ENCODE peak calls at places on chromosome 5, in four cellular contexts. A is H1, K is mesendoderm, G is H9. F is an unnamed sample.
A peak's percentile ranks its signal among the peaks of the same experiment; 100 is the strongest.

GRCh38 chr5:96790851-96791513 is 16.8 kb downstream of the ERAP1 start:
- DNase-seq in G (no peak), K (no peak), A (no peak), F (peak; percentile 70)

GRCh38 chr5:32217886-32218396 is 43.8 kb upstream of the GOLPH3 start:
- DNase-seq in K (no peak), G (no peak), A (no peak), F (peak; percentile 89)

GRCh38 chr5:616342-617039 is 4.4 kb downstream of the CEP72 start:
- DNase-seq in A (no peak), G (no peak), K (peak; percentile 31), F (no peak)

GRCh38 chr5:64612349-64612961 is 77.8 kb upstream of the SHISAL2B start:
- DNase-seq in G (peak; percentile 36), K (peak; percentile 81), A (no peak), F (peak; percentile 28)

GRCh38 chr5:127886141-127886540 is 182.9 kb downstream of the CCDC192 start:
- DNase-seq in G (no peak), A (no peak), K (no peak), F (no peak)

GRCh38 chr5:95761771-95762680 is 30.9 kb downstream of the RHOBTB3 start:
- DNase-seq in A (no peak), K (no peak), G (no peak), F (no peak)

GRCh38 chr5:76546497-76547102 is 76.6 kb downstream of the F2RL2 start:
- DNase-seq in K (no peak), A (no peak), G (no peak), F (no peak)

GRCh38 chr5:58094031-58094430 is 365.9 kb downstream of the PLK2 start:
- DNase-seq in G (no peak), K (no peak), A (no peak), F (peak; percentile 76)

GRCh38 chr5:141605523-141606277 is 13.1 kb downstream of the DIAPH1 start:
- DNase-seq in K (no peak), A (no peak), G (no peak), F (no peak)

GRCh38 chr5:176609724-176610429 is at the start of gene GPRIN1:
- DNase-seq in G (peak; percentile 76), K (peak; percentile 77), A (peak; percentile 83), F (peak; percentile 29)

GRCh38 chr5:35819026-35819425 is 37.7 kb upstream of the IL7R start:
- DNase-seq in K (no peak), A (no peak), G (no peak), F (peak; percentile 52)

GRCh38 chr5:71757590-71758543 is 38.8 kb downstream of the CARTPT start:
- DNase-seq in G (peak; percentile 71), K (peak; percentile 75), A (peak; percentile 63), F (peak; percentile 27)

GRCh38 chr5:59124983-59125960 is 542.4 kb downstream of the RAB3C start:
- DNase-seq in A (peak; percentile 45), K (peak; percentile 48), G (no peak), F (no peak)

GRCh38 chr5:78787763-78788162 is 139.2 kb upstream of the LHFPL2 start:
- DNase-seq in G (no peak), K (no peak), A (no peak), F (no peak)

GRCh38 chr5:97854871-97855762 is 672.1 kb upstream of the RIOK2 start:
- DNase-seq in G (peak; percentile 28), K (peak; percentile 82), A (no peak), F (no peak)

GRCh38 chr5:116674881-116675627 is 100.4 kb upstream of the SEMA6A start:
- DNase-seq in G (no peak), A (no peak), K (no peak), F (no peak)

GRCh38 chr5:90590-91547 is 1.1 kb upstream of the PLEKHG4B start:
- DNase-seq in G (peak; percentile 53), A (no peak), K (peak; percentile 37), F (no peak)

GRCh38 chr5:7533941-7534340 is 138.0 kb downstream of the ADCY2 start:
- DNase-seq in A (no peak), G (no peak), K (peak; percentile 54), F (peak; percentile 66)

GRCh38 chr5:86909896-86910295 is 292.2 kb downstream of the COX7C start:
- DNase-seq in K (peak; percentile 11), A (no peak), G (no peak), F (peak; percentile 96)

GRCh38 chr5:9456435-9457042 is 89.3 kb downstream of the SEMA5A start:
- DNase-seq in K (no peak), A (no peak), G (no peak), F (no peak)

GRCh38 chr5:169534311-169534880 is 49.2 kb upstream of the SPDL1 start:
- DNase-seq in A (no peak), G (no peak), K (no peak), F (no peak)

GRCh38 chr5:146426853-146427618 is 20.1 kb upstream of the TCERG1 start:
- DNase-seq in G (no peak), A (no peak), K (peak; percentile 54), F (peak; percentile 80)

GRCh38 chr5:42858709-42859108 is 47.0 kb upstream of the SELENOP start:
- DNase-seq in K (no peak), G (no peak), A (no peak), F (no peak)

GRCh38 chr5:72374844-72375243 is 54.7 kb downstream of the PTCD2 start:
- DNase-seq in K (no peak), A (no peak), G (no peak), F (no peak)

GRCh38 chr5:164181604-164182003 is 676.2 kb downstream of the MAT2B start:
- DNase-seq in G (no peak), K (no peak), A (no peak), F (no peak)

GRCh38 chr5:149448831-149449714 is 70.0 kb upstream of the IL17B start:
- DNase-seq in G (no peak), K (peak; percentile 75), A (no peak), F (peak; percentile 32)

GRCh38 chr5:102241809-102242421 is 54.2 kb downstream of the SLCO4C1 start:
- DNase-seq in G (no peak), A (no peak), K (no peak), F (no peak)

GRCh38 chr5:111469905-111470304 is 42.4 kb downstream of the STARD4 start:
- DNase-seq in A (no peak), K (no peak), G (no peak), F (no peak)

GRCh38 chr5:141883184-141883947 is 5.2 kb upstream of the PCDH1 start:
- DNase-seq in A (peak; percentile 91), K (peak; percentile 79), G (peak; percentile 82), F (no peak)

GRCh38 chr5:175120412-175120811 is 323.6 kb downstream of the DRD1 start:
- DNase-seq in K (no peak), A (no peak), G (no peak), F (no peak)

GRCh38 chr5:73263001-73263710 is 90.2 kb downstream of the TMEM174 start:
- DNase-seq in A (no peak), K (no peak), G (no peak), F (peak; percentile 47)

GRCh38 chr5:94705427-94705826 is 87.0 kb downstream of the SLF1 start:
- DNase-seq in A (no peak), K (no peak), G (no peak), F (no peak)

GRCh38 chr5:139263431-139263975 is 30.0 kb upstream of the MATR3 start:
- DNase-seq in G (no peak), K (no peak), A (no peak), F (no peak)

GRCh38 chr5:123119334-123119986 is 30.4 kb downstream of the PRDM6 start:
- DNase-seq in G (peak; percentile 92), K (peak; percentile 98), A (peak; percentile 68), F (peak; percentile 60)

GRCh38 chr5:172086312-172086975 is 80.0 kb upstream of the FBXW11 start:
- DNase-seq in A (no peak), G (no peak), K (peak; percentile 81), F (peak; percentile 95)

DNA sequence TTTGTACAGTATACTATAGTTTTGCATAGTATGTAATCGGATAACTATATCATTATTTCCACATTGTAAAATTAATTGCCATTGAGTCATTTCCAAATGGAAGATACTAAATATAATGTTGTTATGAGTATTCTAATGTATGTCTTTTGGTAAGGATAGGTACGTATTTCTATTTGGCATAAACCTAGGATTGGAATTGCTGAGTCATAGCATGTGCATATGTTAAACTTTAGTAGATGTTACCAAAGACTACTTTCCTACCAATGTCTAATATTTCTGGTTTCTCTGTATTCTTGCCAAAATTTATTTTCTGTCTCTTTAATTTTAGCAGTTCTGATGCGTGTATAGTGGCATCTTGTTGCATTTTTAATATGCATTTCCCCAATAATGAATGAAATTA is 825.1 kb upstream of the ARRDC3 start:
- DNase-seq in K (no peak), A (no peak), G (no peak), F (no peak)
- H3K79me2 ChIP-seq in K (no peaks in the 10 kb centered on the region), A (no peaks in the 10 kb centered on the region), G (no peaks in the 10 kb centered on the region), F (no peaks in the 10 kb centered on the region)

GRCh38 chr5:161040818-161041217 is 188.8 kb upstream of the ATP10B start:
- DNase-seq in K (no peak), A (no peak), G (no peak), F (no peak)
- H3K23ac ChIP-seq in K (no peak overlapping the region), A (no peak overlapping the region), G (no peak overlapping the region), F (no peak overlapping the region)

GRCh38 chr5:93249651-93250289 is 331.2 kb downstream of the NR2F1-AS1 start:
- DNase-seq in A (no peak), K (no peak), G (no peak), F (no peak)
- H2AK5ac ChIP-seq in A (no peak overlapping the region), K (no peak overlapping the region), G (no peak overlapping the region), F (no peak overlapping the region)

GRCh38 chr5:56091664-56092063 is 96.9 kb upstream of the IL6ST start:
- DNase-seq in A (no peak), K (no peak), G (no peak), F (no peak)
- H3K79me2 ChIP-seq in A (no peaks in the 10 kb centered on the region), K (no peaks in the 10 kb centered on the region), G (no peaks in the 10 kb centered on the region), F (no peaks in the 10 kb centered on the region)

DNA sequence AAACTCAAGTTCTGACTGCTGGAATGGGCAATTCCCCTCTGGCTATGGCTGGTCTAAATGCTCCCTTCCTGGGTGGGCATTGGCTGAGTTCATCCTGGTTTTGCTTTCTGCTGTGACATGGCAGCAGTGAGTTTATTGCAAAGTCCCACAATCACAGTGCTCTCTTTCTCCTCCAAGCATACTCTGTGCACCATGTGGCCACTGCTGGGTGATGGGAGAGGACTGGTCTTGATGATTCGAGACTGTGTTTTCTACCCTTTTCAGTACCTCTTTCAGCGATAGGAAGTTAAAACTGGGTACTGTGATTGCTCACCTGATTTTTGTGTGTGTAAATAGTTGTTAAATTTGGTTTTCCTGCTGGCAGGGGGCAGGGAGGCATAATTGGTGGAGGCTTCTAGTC is 49.7 kb downstream of the FER start:
- DNase-seq in G (no peak), K (peak; percentile 21), A (no peak), F (no peak)
- H3K23ac ChIP-seq in G (no peak overlapping the region), K (no peak overlapping the region), A (no peak overlapping the region), F (peak overlapping the region; percentile 48)

DNA sequence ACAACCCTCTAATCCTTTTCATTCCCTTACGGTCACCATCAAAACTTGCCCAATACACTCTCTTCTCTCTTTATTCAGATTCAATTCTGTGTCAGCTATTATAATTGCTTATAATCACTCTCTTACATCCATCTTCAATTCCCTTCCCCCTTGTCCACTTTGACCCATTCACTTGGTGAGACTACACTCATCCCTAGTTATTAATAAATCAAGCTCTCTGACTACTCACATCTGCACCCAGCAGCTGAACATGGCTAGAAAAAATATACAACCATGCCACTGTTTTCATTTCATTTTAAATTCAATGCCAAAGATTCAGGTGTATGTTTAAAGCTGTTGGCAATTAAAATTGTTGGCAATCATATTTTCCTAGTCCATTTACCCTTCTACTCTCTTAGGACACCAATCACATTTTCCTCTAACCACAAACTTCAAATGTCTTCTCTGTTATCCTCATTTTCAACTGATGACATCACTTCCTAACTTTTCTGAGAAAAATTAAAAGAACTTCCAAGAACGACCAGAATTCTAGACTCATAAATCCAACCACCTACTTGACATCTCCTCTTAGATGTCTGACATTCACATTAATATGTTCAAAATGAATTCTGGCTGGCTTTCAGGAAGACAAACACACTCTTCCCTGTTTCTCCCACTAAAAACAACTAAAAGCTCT is 5.5 kb downstream of the C5orf15 start:
- DNase-seq in G (no peak), A (no peak), K (no peak), F (peak; percentile 41)
- H2AK5ac ChIP-seq in G (no peak overlapping the region), A (no peak overlapping the region), K (no peak overlapping the region), F (no peak overlapping the region)

F was measured in trophoblast cell.